ENCODE peak calls at places on chromosomes 3 and 15, in five cellular contexts. B, P, O, L and V are unnamed samples.

GRCh38 chr3:184808021-184808420 is 3.9 kb upstream of the VPS8 start:
- DNase-seq in B (no peak), P (no peak), O (no peak), L (no peak), V (no peak)

GRCh38 chr3:70264122-70264780 is 48.2 kb downstream of the MDFIC2 start:
- DNase-seq in B (peak; percentile 1), P (no peak), O (no peak), L (no peak), V (no peak)

GRCh38 chr3:20310629-20311028 is 124.6 kb upstream of the SGO1 start:
- DNase-seq in B (no peak), P (no peak), O (no peak), L (no peak), V (no peak)

GRCh38 chr15:55633731-55634130 is 45.6 kb upstream of the PYGO1 start:
- DNase-seq in B (no peak), P (no peak), O (no peak), L (no peak), V (no peak)

GRCh38 chr15:95175914-95176658 is 944.7 kb downstream of the MCTP2 start:
- DNase-seq in B (peak; percentile 90), P (no peak), O (no peak), L (no peak), V (no peak)

GRCh38 chr3:162489853-162490252 is 993.2 kb downstream of the OTOL1 start:
- DNase-seq in B (no peak), P (no peak), O (no peak), L (no peak), V (no peak)

GRCh38 chr15:44537728-44538240 is 837 bp downstream of the EIF3J start:
- DNase-seq in B (peak; percentile 60), P (no peak), O (no peak), L (no peak), V (no peak)

GRCh38 chr3:53921296-53921695 is 29.6 kb upstream of the SELENOK start:
- DNase-seq in B (peak; percentile 7), P (no peak), O (peak; percentile 16), L (no peak), V (no peak)

GRCh38 chr15:40932146-40932545 is 3.0 kb downstream of the DLL4 start:
- DNase-seq in B (no peak), P (no peak), O (no peak), L (no peak), V (no peak)

GRCh38 chr3:10023587-10024310 is 2.5 kb upstream of the FANCD2 start:
- DNase-seq in B (peak; percentile 93), P (peak; percentile 19), O (peak; percentile 61), L (no peak), V (no peak)

GRCh38 chr3:117874028-117874765 is 1160.4 kb downstream of the IGSF11 start:
- DNase-seq in B (no peak), P (no peak), O (no peak), L (no peak), V (no peak)

GRCh38 chr3:59248976-59249375 is 199.2 kb upstream of the CFAP20DC start:
- DNase-seq in B (no peak), P (no peak), O (no peak), L (no peak), V (no peak)

GRCh38 chr3:69791111-69791510 is 51.8 kb downstream of the MITF start:
- DNase-seq in B (peak; percentile 96), P (no peak), O (peak; percentile 50), L (no peak), V (no peak)

GRCh38 chr3:99901200-99901926 is 83.7 kb downstream of the CMSS1 start:
- DNase-seq in B (peak; percentile 91), P (peak; percentile 63), O (no peak), L (no peak), V (no peak)

GRCh38 chr3:152664766-152665165 is 170.2 kb upstream of the P2RY1 start:
- DNase-seq in B (no peak), P (no peak), O (no peak), L (no peak), V (no peak)

GRCh38 chr3:195154793-195155535 is 116.0 kb downstream of the XXYLT1 start:
- DNase-seq in B (peak; percentile 92), P (no peak), O (peak; percentile 84), L (no peak), V (no peak)

GRCh38 chr3:39804951-39805350 is 4.5 kb upstream of the MYRIP start:
- DNase-seq in B (no peak), P (no peak), O (no peak), L (no peak), V (no peak)

GRCh38 chr3:46812237-46812791 is 50.9 kb downstream of the MYL3 start:
- DNase-seq in B (peak; percentile 41), P (peak; percentile 23), O (peak; percentile 71), L (peak; percentile 81), V (peak; percentile 78)

GRCh38 chr3:149174901-149175300 is 45.5 kb downstream of the HPS3 start:
- DNase-seq in B (no peak), P (no peak), O (no peak), L (no peak), V (no peak)